ENCODE peak calls at places on chromosomes 3 and 15, in ten cellular contexts. One of them, this sample, is unnamed. For H3K4me1, H3K27me3 and H3K36me3, the result is how much of the 10 kb centered on the place peaks cover.

GRCh38 chr15:31502541-31503229 is 176.1 kb downstream of the KLF13 start:
- DNase-seq in right lobe of liver: no peak
- DNase-seq in cardiac muscle cell: no peak
- DNase-seq in tibial nerve: no peak
- DNase-seq in stomach: no peak
- DNase-seq in psoas muscle: no peak
- DNase-seq in left ventricle myocardium inferior: no peak
- DNase-seq in CD4-positive, alpha-beta memory T cell: no peak
- DNase-seq in neuronal stem cell: no peak
- DNase-seq in PC-3: no peak
- DNase-seq in this sample: no peak

GRCh38 chr3:9951962-9952805 is at the start of gene PRRT3:
- DNase-seq in right lobe of liver: no peak
- DNase-seq in cardiac muscle cell: peak
- DNase-seq in tibial nerve: no peak
- DNase-seq in stomach: peak
- DNase-seq in psoas muscle: peak
- DNase-seq in left ventricle myocardium inferior: no peak
- DNase-seq in CD4-positive, alpha-beta memory T cell: peak
- DNase-seq in neuronal stem cell: peak
- DNase-seq in PC-3: peak
- DNase-seq in this sample: no peak

GRCh38 chr15:97078556-97078955 is 748.1 kb downstream of the NR2F2 start:
- DNase-seq in right lobe of liver: no peak
- DNase-seq in cardiac muscle cell: no peak
- DNase-seq in tibial nerve: no peak
- DNase-seq in stomach: no peak
- DNase-seq in psoas muscle: no peak
- DNase-seq in left ventricle myocardium inferior: no peak
- DNase-seq in CD4-positive, alpha-beta memory T cell: no peak
- DNase-seq in neuronal stem cell: no peak
- DNase-seq in PC-3: no peak
- DNase-seq in this sample: no peak

GRCh38 chr3:119690043-119690656 is 12.7 kb upstream of the CFAP91 start:
- DNase-seq in right lobe of liver: no peak
- DNase-seq in cardiac muscle cell: peak
- DNase-seq in tibial nerve: no peak
- DNase-seq in stomach: no peak
- DNase-seq in psoas muscle: no peak
- DNase-seq in left ventricle myocardium inferior: no peak
- DNase-seq in CD4-positive, alpha-beta memory T cell: no peak
- DNase-seq in neuronal stem cell: no peak
- DNase-seq in PC-3: peak
- DNase-seq in this sample: peak

GRCh38 chr15:39583586-39584265 is 2.8 kb downstream of the THBS1 start:
- DNase-seq in right lobe of liver: no peak
- DNase-seq in cardiac muscle cell: peak
- DNase-seq in tibial nerve: no peak
- DNase-seq in stomach: no peak
- DNase-seq in psoas muscle: no peak
- DNase-seq in left ventricle myocardium inferior: no peak
- DNase-seq in CD4-positive, alpha-beta memory T cell: peak
- DNase-seq in neuronal stem cell: no peak
- DNase-seq in PC-3: peak
- DNase-seq in this sample: no peak

GRCh38 chr15:32905481-32905880 is 187.7 kb downstream of the GREM1 start:
- DNase-seq in right lobe of liver: no peak
- DNase-seq in cardiac muscle cell: no peak
- DNase-seq in tibial nerve: no peak
- DNase-seq in stomach: no peak
- DNase-seq in psoas muscle: no peak
- DNase-seq in left ventricle myocardium inferior: no peak
- DNase-seq in CD4-positive, alpha-beta memory T cell: no peak
- DNase-seq in neuronal stem cell: no peak
- DNase-seq in PC-3: no peak
- DNase-seq in this sample: no peak

GRCh38 chr3:107877936-107878335 is 212.9 kb downstream of the CD47 start:
- DNase-seq in right lobe of liver: no peak
- DNase-seq in cardiac muscle cell: no peak
- DNase-seq in tibial nerve: no peak
- DNase-seq in stomach: no peak
- DNase-seq in psoas muscle: no peak
- DNase-seq in left ventricle myocardium inferior: no peak
- DNase-seq in CD4-positive, alpha-beta memory T cell: no peak
- DNase-seq in neuronal stem cell: no peak
- DNase-seq in PC-3: no peak
- DNase-seq in this sample: no peak

GRCh38 chr3:41522620-41523019 is 323.3 kb downstream of the CTNNB1 start:
- DNase-seq in right lobe of liver: no peak
- DNase-seq in cardiac muscle cell: no peak
- DNase-seq in tibial nerve: no peak
- DNase-seq in stomach: no peak
- DNase-seq in psoas muscle: no peak
- DNase-seq in left ventricle myocardium inferior: no peak
- DNase-seq in CD4-positive, alpha-beta memory T cell: no peak
- DNase-seq in neuronal stem cell: no peak
- DNase-seq in PC-3: no peak
- DNase-seq in this sample: no peak

GRCh38 chr15:20351448-20351961 is 190.1 kb downstream of the GOLGA6L6 start:
- DNase-seq in right lobe of liver: peak
- DNase-seq in cardiac muscle cell: no peak
- DNase-seq in tibial nerve: no peak
- DNase-seq in stomach: peak
- DNase-seq in psoas muscle: peak
- DNase-seq in left ventricle myocardium inferior: no peak
- DNase-seq in CD4-positive, alpha-beta memory T cell: no peak
- DNase-seq in neuronal stem cell: no peak
- DNase-seq in PC-3: no peak
- DNase-seq in this sample: no peak

GRCh38 chr3:65742914-65743313 is 295.8 kb downstream of the MAGI1 start:
- DNase-seq in right lobe of liver: no peak
- DNase-seq in cardiac muscle cell: no peak
- DNase-seq in tibial nerve: no peak
- DNase-seq in stomach: no peak
- DNase-seq in psoas muscle: no peak
- DNase-seq in left ventricle myocardium inferior: no peak
- DNase-seq in CD4-positive, alpha-beta memory T cell: no peak
- DNase-seq in neuronal stem cell: no peak
- DNase-seq in PC-3: no peak
- DNase-seq in this sample: no peak

GRCh38 chr15:97504031-97504430 is 456.5 kb upstream of the ARRDC4 start:
- DNase-seq in right lobe of liver: no peak
- DNase-seq in cardiac muscle cell: no peak
- DNase-seq in tibial nerve: no peak
- DNase-seq in stomach: no peak
- DNase-seq in psoas muscle: no peak
- DNase-seq in left ventricle myocardium inferior: no peak
- DNase-seq in CD4-positive, alpha-beta memory T cell: no peak
- DNase-seq in neuronal stem cell: no peak
- DNase-seq in PC-3: peak
- DNase-seq in this sample: no peak

GRCh38 chr15:60928987-60929386 is 300.1 kb downstream of the RORA start:
- DNase-seq in right lobe of liver: no peak
- DNase-seq in cardiac muscle cell: no peak
- DNase-seq in tibial nerve: no peak
- DNase-seq in stomach: no peak
- DNase-seq in psoas muscle: no peak
- DNase-seq in left ventricle myocardium inferior: no peak
- DNase-seq in CD4-positive, alpha-beta memory T cell: no peak
- DNase-seq in neuronal stem cell: no peak
- DNase-seq in PC-3: no peak
- DNase-seq in this sample: no peak

GRCh38 chr3:43870110-43870509 is 179.4 kb downstream of the ABHD5 start:
- DNase-seq in right lobe of liver: no peak
- DNase-seq in cardiac muscle cell: no peak
- DNase-seq in tibial nerve: no peak
- DNase-seq in stomach: no peak
- DNase-seq in psoas muscle: no peak
- DNase-seq in left ventricle myocardium inferior: no peak
- DNase-seq in CD4-positive, alpha-beta memory T cell: no peak
- DNase-seq in neuronal stem cell: no peak
- DNase-seq in PC-3: peak
- DNase-seq in this sample: no peak

GRCh38 chr3:43871627-43872245 is 181.0 kb downstream of the ABHD5 start:
- DNase-seq in right lobe of liver: no peak
- DNase-seq in cardiac muscle cell: no peak
- DNase-seq in tibial nerve: no peak
- DNase-seq in stomach: no peak
- DNase-seq in psoas muscle: no peak
- DNase-seq in left ventricle myocardium inferior: no peak
- DNase-seq in CD4-positive, alpha-beta memory T cell: no peak
- DNase-seq in neuronal stem cell: no peak
- DNase-seq in PC-3: no peak
- DNase-seq in this sample: no peak

GRCh38 chr3:43867673-43868072 is 176.9 kb downstream of the ABHD5 start:
- DNase-seq in right lobe of liver: no peak
- DNase-seq in cardiac muscle cell: no peak
- DNase-seq in tibial nerve: no peak
- DNase-seq in stomach: no peak
- DNase-seq in psoas muscle: no peak
- DNase-seq in left ventricle myocardium inferior: no peak
- DNase-seq in CD4-positive, alpha-beta memory T cell: no peak
- DNase-seq in neuronal stem cell: no peak
- DNase-seq in PC-3: peak
- DNase-seq in this sample: no peak

GRCh38 chr3:43870844-43871626 is 180.3 kb downstream of the ABHD5 start:
- DNase-seq in right lobe of liver: no peak
- DNase-seq in cardiac muscle cell: no peak
- DNase-seq in tibial nerve: no peak
- DNase-seq in stomach: no peak
- DNase-seq in psoas muscle: no peak
- DNase-seq in left ventricle myocardium inferior: no peak
- DNase-seq in CD4-positive, alpha-beta memory T cell: no peak
- DNase-seq in neuronal stem cell: no peak
- DNase-seq in PC-3: peak
- DNase-seq in this sample: no peak

DNA sequence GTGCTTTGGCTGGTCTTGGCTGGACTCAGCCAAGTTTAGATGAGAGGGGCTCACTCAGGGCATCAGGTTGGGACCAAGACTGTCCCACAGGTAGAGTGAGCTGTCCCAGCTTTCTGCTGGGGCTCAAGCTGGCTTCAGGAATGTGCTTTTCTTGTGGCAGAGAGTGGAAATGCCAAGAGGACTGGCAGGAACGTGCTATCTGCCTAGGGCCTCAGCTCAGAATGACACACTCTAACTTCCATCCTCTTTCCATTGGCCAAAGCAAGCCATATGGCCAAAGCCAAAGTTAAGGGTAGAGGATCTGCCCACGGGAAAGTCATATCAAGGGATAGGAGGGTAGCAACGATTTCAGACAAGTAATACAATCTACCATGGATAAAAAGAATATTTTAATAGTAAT is 178.8 kb downstream of the ABHD5 start:
- DNase-seq in right lobe of liver: no peak
- DNase-seq in cardiac muscle cell: no peak
- DNase-seq in tibial nerve: no peak
- DNase-seq in stomach: no peak
- DNase-seq in psoas muscle: no peak
- DNase-seq in left ventricle myocardium inferior: no peak
- DNase-seq in CD4-positive, alpha-beta memory T cell: no peak
- DNase-seq in neuronal stem cell: no peak
- DNase-seq in PC-3: peak
- DNase-seq in this sample: no peak
- H3K4me1 ChIP-seq in right lobe of liver: under half
- H3K4me1 ChIP-seq in cardiac muscle cell: under half
- H3K4me1 ChIP-seq in tibial nerve: under half
- H3K4me1 ChIP-seq in stomach: under half
- H3K4me1 ChIP-seq in psoas muscle: under half
- H3K4me1 ChIP-seq in left ventricle myocardium inferior: under half
- H3K4me1 ChIP-seq in CD4-positive, alpha-beta memory T cell: under half
- H3K4me1 ChIP-seq in neuronal stem cell: under half
- H3K4me1 ChIP-seq in PC-3: half or more
- H3K4me1 ChIP-seq in this sample: under half

DNA sequence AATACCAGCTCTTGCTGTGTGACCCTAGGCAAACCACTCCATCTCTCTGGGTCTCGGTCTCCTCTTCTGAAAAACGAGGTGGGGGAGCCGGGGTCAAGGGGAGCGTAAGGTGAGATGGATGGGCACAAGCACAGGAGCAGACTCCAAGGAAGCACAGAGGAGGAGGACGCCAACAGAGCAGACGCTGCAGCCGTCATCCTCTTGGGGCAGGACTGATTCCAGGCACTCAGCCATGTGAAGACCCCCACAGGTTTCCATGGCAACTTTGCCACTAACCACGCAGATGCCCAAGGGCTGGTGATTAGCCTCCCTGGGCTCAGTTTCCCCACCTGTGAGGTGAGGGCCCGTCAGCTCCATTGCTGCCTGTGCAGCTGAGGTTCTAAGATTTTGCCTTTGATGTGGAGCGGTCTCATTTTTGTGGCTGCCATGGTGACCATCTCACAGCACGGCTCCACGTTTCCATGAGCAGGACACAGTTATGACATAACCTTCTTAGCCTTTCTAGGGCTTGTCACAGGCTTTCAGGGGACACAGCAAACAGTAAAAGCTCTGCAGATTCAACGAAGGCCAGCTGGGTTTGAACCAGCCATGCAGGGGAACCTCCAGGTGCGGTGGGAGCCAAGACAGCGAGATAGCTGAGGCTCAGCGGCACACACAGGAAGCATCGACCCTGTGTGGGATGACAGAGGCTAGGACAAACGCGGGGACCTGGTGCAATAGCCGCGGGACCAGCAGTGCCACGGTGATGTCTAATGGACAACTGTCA is 170.3 kb downstream of the NUP210 start:
- DNase-seq in right lobe of liver: no peak
- DNase-seq in cardiac muscle cell: no peak
- DNase-seq in tibial nerve: no peak
- DNase-seq in stomach: no peak
- DNase-seq in psoas muscle: no peak
- DNase-seq in left ventricle myocardium inferior: no peak
- DNase-seq in CD4-positive, alpha-beta memory T cell: no peak
- DNase-seq in neuronal stem cell: no peak
- DNase-seq in PC-3: no peak
- DNase-seq in this sample: no peak
- H3K27me3 ChIP-seq in right lobe of liver: under half
- H3K27me3 ChIP-seq in cardiac muscle cell: under half
- H3K27me3 ChIP-seq in tibial nerve: under half
- H3K27me3 ChIP-seq in stomach: under half
- H3K27me3 ChIP-seq in psoas muscle: under half
- H3K27me3 ChIP-seq in left ventricle myocardium inferior: under half
- H3K27me3 ChIP-seq in CD4-positive, alpha-beta memory T cell: under half
- H3K27me3 ChIP-seq in neuronal stem cell: under half
- H3K27me3 ChIP-seq in PC-3: under half
- H3K27me3 ChIP-seq in this sample: under half

GRCh38 chr15:42283671-42284070 is 10.4 kb upstream of the TMEM87A start:
- DNase-seq in right lobe of liver: no peak
- DNase-seq in cardiac muscle cell: no peak
- DNase-seq in tibial nerve: no peak
- DNase-seq in stomach: no peak
- DNase-seq in psoas muscle: no peak
- DNase-seq in left ventricle myocardium inferior: no peak
- DNase-seq in CD4-positive, alpha-beta memory T cell: no peak
- DNase-seq in neuronal stem cell: no peak
- DNase-seq in PC-3: no peak
- DNase-seq in this sample: no peak
- H3K36me3 ChIP-seq in right lobe of liver: under half
- H3K36me3 ChIP-seq in cardiac muscle cell: under half
- H3K36me3 ChIP-seq in tibial nerve: under half
- H3K36me3 ChIP-seq in stomach: half or more
- H3K36me3 ChIP-seq in psoas muscle: half or more
- H3K36me3 ChIP-seq in left ventricle myocardium inferior: half or more
- H3K36me3 ChIP-seq in CD4-positive, alpha-beta memory T cell: under half
- H3K36me3 ChIP-seq in neuronal stem cell: under half
- H3K36me3 ChIP-seq in PC-3: under half
- H3K36me3 ChIP-seq in this sample: under half

GRCh38 chr15:81293728-81294500 is 30.0 kb downstream of the STARD5 start:
- DNase-seq in right lobe of liver: no peak
- DNase-seq in cardiac muscle cell: no peak
- DNase-seq in tibial nerve: no peak
- DNase-seq in stomach: peak
- DNase-seq in psoas muscle: no peak
- DNase-seq in left ventricle myocardium inferior: no peak
- DNase-seq in CD4-positive, alpha-beta memory T cell: peak
- DNase-seq in neuronal stem cell: no peak
- DNase-seq in PC-3: no peak
- DNase-seq in this sample: peak
- H3K4me1 ChIP-seq in right lobe of liver: under half
- H3K4me1 ChIP-seq in cardiac muscle cell: under half
- H3K4me1 ChIP-seq in tibial nerve: under half
- H3K4me1 ChIP-seq in stomach: under half
- H3K4me1 ChIP-seq in psoas muscle: under half
- H3K4me1 ChIP-seq in left ventricle myocardium inferior: under half
- H3K4me1 ChIP-seq in CD4-positive, alpha-beta memory T cell: half or more
- H3K4me1 ChIP-seq in neuronal stem cell: under half
- H3K4me1 ChIP-seq in PC-3: under half
- H3K4me1 ChIP-seq in this sample: under half